ENCODE peak calls at places on chromosomes 1 and 21, in seven cellular contexts. A is stomach, H is GM23338, L is Panc1, I is K562, W is HCT116, O is endothelial cell of umbilical vein. Q is an unnamed sample.

GRCh38 chr1:33244809-33245186 is 11.5 kb upstream of the ZNF362 start:
- DNase-seq in A (no peak), H (no peak), L (no peak), I (no peak), W (no peak), O (no peak), Q (no peak)

GRCh38 chr1:54359393-54360162 is 46.6 kb downstream of the SSBP3 start:
- DNase-seq in A (no peak), H (no peak), L (no peak), I (no peak), W (no peak), O (no peak), Q (no peak)

GRCh38 chr1:23751050-23751814 is 8.0 kb downstream of the ELOA start:
- DNase-seq in A (peak), H (peak), L (no peak), I (peak), W (peak), O (peak), Q (no peak)

GRCh38 chr1:89552481-89553194 is 28.0 kb downstream of the LRRC8B start:
- DNase-seq in A (no peak), H (no peak), L (no peak), I (no peak), W (no peak), O (peak), Q (no peak)

GRCh38 chr1:8706291-8706690 is 111.1 kb downstream of the RERE start:
- DNase-seq in A (no peak), H (no peak), L (no peak), I (no peak), W (no peak), O (no peak), Q (no peak)

GRCh38 chr1:36080801-36081200 is 3.1 kb upstream of the TEKT2 start:
- DNase-seq in A (no peak), H (no peak), L (no peak), I (no peak), W (no peak), O (no peak), Q (no peak)

GRCh38 chr1:206583461-206584264 is 28.6 kb downstream of the EIF2D start:
- DNase-seq in A (peak), H (peak), L (peak), I (peak), W (peak), O (peak), Q (peak)

GRCh38 chr1:81208441-81208840 is 592.3 kb upstream of the ADGRL2 start:
- DNase-seq in A (no peak), H (no peak), L (no peak), I (no peak), W (no peak), O (no peak), Q (peak)

GRCh38 chr1:177383715-177384114 is 213.0 kb downstream of the BRINP2 start:
- DNase-seq in A (no peak), H (no peak), L (no peak), I (no peak), W (no peak), O (no peak), Q (no peak)

GRCh38 chr1:93811646-93812045 is 67.4 kb downstream of the DNTTIP2 start:
- DNase-seq in A (no peak), H (no peak), L (no peak), I (no peak), W (no peak), O (no peak), Q (no peak)

GRCh38 chr1:151606867-151607266 is 5.0 kb upstream of the SNX27 start:
- DNase-seq in A (no peak), H (no peak), L (no peak), I (no peak), W (no peak), O (no peak), Q (no peak)

GRCh38 chr21:31185663-31186062 is 147.4 kb upstream of the KRTAP19-8 start:
- DNase-seq in A (no peak), H (no peak), L (no peak), I (no peak), W (no peak), O (no peak), Q (no peak)

GRCh38 chr1:237183963-237184540 is 142.1 kb downstream of the RYR2 start:
- DNase-seq in A (no peak), H (peak), L (no peak), I (no peak), W (no peak), O (no peak), Q (no peak)

GRCh38 chr1:23383547-23384311 is 14.1 kb upstream of the ZNF436 start:
- DNase-seq in A (no peak), H (no peak), L (no peak), I (no peak), W (no peak), O (no peak), Q (no peak)

GRCh38 chr1:74468982-74469603 is 43.3 kb downstream of the LRRC53 start:
- DNase-seq in A (no peak), H (peak), L (peak), I (peak), W (peak), O (peak), Q (no peak)

GRCh38 chr1:6951536-6951935 is 166.3 kb downstream of the CAMTA1 start:
- DNase-seq in A (no peak), H (no peak), L (no peak), I (no peak), W (no peak), O (no peak), Q (no peak)
- TF ChIP-seq POLR2AphosphoS5 in A (no peak), H (no peak), L (no peak), I (no peak), W (no peak), O (no peak), Q (no peak)

GRCh38 chr1:53195913-53196484 is 625 bp upstream of the CPT2 start:
- DNase-seq in A (no peak), H (no peak), L (no peak), I (no peak), W (no peak), O (no peak), Q (no peak)

GRCh38 chr1:53197301-53198205 is 929 bp downstream of the CPT2 start:
- DNase-seq in A (no peak), H (no peak), L (no peak), I (peak), W (no peak), O (peak), Q (peak)

GRCh38 chr1:53195211-53195909 is 1.3 kb upstream of the CPT2 start:
- DNase-seq in A (no peak), H (no peak), L (no peak), I (no peak), W (no peak), O (no peak), Q (no peak)

GRCh38 chr1:53198241-53198651 is 1.6 kb downstream of the CPT2 start:
- DNase-seq in A (no peak), H (no peak), L (no peak), I (no peak), W (no peak), O (no peak), Q (no peak)

GRCh38 chr1:53196485-53197271 is at the start of gene CPT2:
- DNase-seq in A (peak), H (peak), L (no peak), I (peak), W (peak), O (peak), Q (peak)
- TF ChIP-seq CTCF in A (peak), H (no peak), L (no peak), I (no peak), W (no peak), O (no peak), Q (no peak)

DNA sequence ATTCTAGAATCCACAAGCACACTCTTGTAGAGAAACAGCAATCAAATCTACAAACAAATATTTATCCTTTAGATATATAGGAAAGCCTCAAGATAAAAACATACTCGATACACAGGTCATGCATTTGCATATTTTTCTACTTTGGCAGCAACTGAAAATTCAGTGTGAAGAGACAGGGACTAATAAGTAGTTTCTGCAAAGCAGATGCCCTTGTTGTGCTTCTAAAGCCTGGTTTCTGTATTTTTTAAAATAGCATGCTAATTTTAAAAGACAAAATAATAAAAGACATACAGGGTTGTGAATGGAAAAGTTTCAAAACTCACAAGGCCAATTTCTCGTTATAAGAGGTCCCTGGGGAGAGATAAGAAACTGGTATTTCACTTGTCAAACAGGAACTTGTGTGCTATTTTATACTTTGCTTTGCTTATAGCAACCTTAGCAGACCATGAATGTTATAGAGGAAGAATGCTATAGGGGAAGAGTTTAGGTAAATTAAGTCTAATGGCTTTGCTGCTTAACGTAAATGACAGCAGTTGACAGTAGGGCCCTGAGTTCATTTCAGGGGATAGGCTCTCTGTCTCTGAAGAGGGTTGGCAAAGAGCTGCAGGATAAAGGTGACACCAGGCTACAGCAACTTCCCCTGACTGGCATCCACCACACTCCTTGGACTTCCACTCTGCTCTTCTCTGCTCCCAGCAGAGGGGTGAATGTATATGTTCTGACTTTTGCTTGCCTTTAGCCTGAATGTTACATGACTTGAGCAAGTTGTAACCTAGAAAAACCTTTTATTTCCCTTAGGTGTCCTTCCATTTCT is 9.4 kb upstream of the RGS13 start:
- DNase-seq in A (no peak), H (no peak), L (no peak), I (no peak), W (no peak), O (no peak), Q (peak)
- H3K4me3 ChIP-seq in A (no peak), H (no peak), L (no peak), I (no peak), W (no peak), O (no peak), Q (no peak)

DNA sequence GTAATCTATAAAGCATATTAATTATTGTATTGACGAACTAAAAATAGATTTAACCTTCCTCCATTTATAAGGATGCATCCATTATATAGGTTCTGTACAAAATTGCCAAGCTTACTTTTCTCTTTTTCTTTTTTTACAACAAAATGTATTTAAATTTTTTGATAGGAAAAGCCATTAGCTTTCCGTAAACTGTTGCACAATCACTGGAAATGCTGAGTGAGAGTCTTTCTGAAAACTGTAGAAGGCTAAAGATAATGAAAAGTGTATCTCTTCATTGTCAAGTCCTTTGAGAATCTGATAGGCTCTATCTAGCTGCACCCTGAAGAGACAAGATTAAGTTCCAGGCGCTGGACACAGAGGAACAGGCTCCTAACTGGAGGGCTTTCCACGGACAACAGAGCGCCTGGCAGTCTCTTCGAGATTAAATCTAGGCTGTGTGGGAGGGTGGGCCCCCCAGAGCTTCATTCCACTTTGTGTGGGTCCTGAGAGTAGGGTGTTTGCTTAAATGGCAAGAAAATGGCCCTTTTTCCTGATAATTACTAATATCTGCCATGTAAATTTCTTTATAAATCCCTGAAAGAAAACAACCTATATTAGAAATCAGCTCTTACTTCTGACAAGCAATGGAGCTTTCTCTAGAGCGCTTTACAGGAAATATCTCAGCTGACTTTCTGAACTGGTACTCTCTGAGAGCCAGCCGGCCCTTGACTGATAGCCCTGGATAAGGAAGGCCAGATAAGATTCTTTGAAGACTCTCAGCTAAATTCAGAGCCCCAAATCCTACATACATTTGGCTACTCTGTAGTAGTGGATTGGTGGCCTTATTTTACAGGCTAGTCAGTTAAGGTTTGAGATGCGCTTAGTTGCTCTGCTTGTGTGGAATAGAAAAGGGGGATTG is 108.3 kb downstream of the FMN2 start:
- DNase-seq in A (no peak), H (no peak), L (no peak), I (no peak), W (no peak), O (no peak), Q (no peak)
- TF ChIP-seq POLR2AphosphoS5 in A (no peak), H (no peak), L (no peak), I (no peak), W (no peak), O (no peak), Q (no peak)

GRCh38 chr1:167105841-167106461 is 12.1 kb downstream of the STYXL2 start:
- DNase-seq in A (no peak), H (peak), L (no peak), I (no peak), W (no peak), O (no peak), Q (no peak)

GRCh38 chr1:167107456-167107855 is 13.6 kb downstream of the STYXL2 start:
- DNase-seq in A (no peak), H (no peak), L (no peak), I (no peak), W (no peak), O (no peak), Q (no peak)

GRCh38 chr1:167103236-167103894 is 9.5 kb downstream of the STYXL2 start:
- DNase-seq in A (no peak), H (peak), L (no peak), I (no peak), W (no peak), O (no peak), Q (no peak)

GRCh38 chr1:167101754-167102153 is 7.9 kb downstream of the STYXL2 start:
- DNase-seq in A (no peak), H (no peak), L (no peak), I (no peak), W (no peak), O (no peak), Q (no peak)

GRCh38 chr1:167105150-167105840 is 11.4 kb downstream of the STYXL2 start:
- DNase-seq in A (no peak), H (no peak), L (no peak), I (no peak), W (no peak), O (no peak), Q (no peak)
- TF ChIP-seq CTCF in A (no peak), H (no peak), L (no peak), I (no peak), W (no peak), O (no peak), Q (no peak)